ENCODE peak calls at places on chromosome 2, in ten cellular contexts. L, V, O, P, B, S, Y, N, W and D are unnamed samples.

GRCh38 chr2:106147159-106147558 is 46.9 kb downstream of the UXS1 start:
- DNase-seq in L (no peak), V (no peak), O (no peak), P (no peak), B (no peak), S (no peak), Y (no peak), N (no peak), W (no peak), D (no peak)

GRCh38 chr2:187918996-187919821 is 365.0 kb upstream of the TFPI start:
- DNase-seq in L (no peak), V (no peak), O (no peak), P (no peak), B (no peak), S (no peak), Y (no peak), N (no peak), W (no peak), D (no peak)

GRCh38 chr2:74102516-74102915 is 45.2 kb downstream of the BOLA3 start:
- DNase-seq in L (no peak), V (no peak), O (no peak), P (no peak), B (no peak), S (no peak), Y (no peak), N (no peak), W (no peak), D (no peak)

GRCh38 chr2:71672640-71673401 is 219.5 kb downstream of the DYSF start:
- DNase-seq in L (no peak), V (no peak), O (no peak), P (no peak), B (no peak), S (no peak), Y (no peak), N (no peak), W (no peak), D (no peak)

GRCh38 chr2:26805241-26805676 is 19.4 kb downstream of the CENPA start:
- DNase-seq in L (no peak), V (no peak), O (no peak), P (no peak), B (no peak), S (no peak), Y (no peak), N (no peak), W (no peak), D (no peak)

GRCh38 chr2:39938035-39938835 is 159.2 kb upstream of the THUMPD2 start:
- DNase-seq in L (no peak), V (no peak), O (no peak), P (no peak), B (no peak), S (no peak), Y (no peak), N (no peak), W (no peak), D (no peak)

GRCh38 chr2:60886962-60887361 is 5.6 kb downstream of the REL start:
- DNase-seq in L (no peak), V (no peak), O (no peak), P (no peak), B (no peak), S (no peak), Y (no peak), N (no peak), W (no peak), D (no peak)

GRCh38 chr2:227578642-227579041 is 20.1 kb upstream of the SCYGR2 start:
- DNase-seq in L (no peak), V (no peak), O (no peak), P (no peak), B (no peak), S (no peak), Y (no peak), N (no peak), W (no peak), D (no peak)

GRCh38 chr2:190791347-190791982 is 89.2 kb upstream of the GLS start:
- DNase-seq in L (peak), V (peak), O (no peak), P (no peak), B (peak), S (no peak), Y (no peak), N (peak), W (no peak), D (no peak)

GRCh38 chr2:37645363-37645762 is 26.1 kb downstream of the CDC42EP3 start:
- DNase-seq in L (no peak), V (no peak), O (no peak), P (peak), B (no peak), S (no peak), Y (no peak), N (no peak), W (no peak), D (no peak)

GRCh38 chr2:127632592-127633489 is 13.1 kb upstream of the GPR17 start:
- DNase-seq in L (no peak), V (no peak), O (no peak), P (no peak), B (no peak), S (no peak), Y (no peak), N (no peak), W (no peak), D (no peak)